ENCODE peak calls at places on chromosomes 2 and 18, in nine cellular contexts. M is Kasumi-1; P is effector CD4-positive, alpha-beta T cell; A is left lobe of liver; Y is activated T-helper 1 cell treated with Interleukin-2 at 50 U/mL for 16 hours; I is NCI-H510A treated with DMSO at 0.1 percent for 48 hours; E is activated CD4-positive, alpha-beta T cell treated with anti-CD3 and anti-CD28 coated beads for 1 hour; B is tibial nerve; U is T-helper 9 cell. X is an unnamed sample.

GRCh38 chr2:140734992-140735391 is 1395.8 kb downstream of the LRP1B start:
- DNase-seq in M (no peak), P (no peak), A (no peak), Y (no peak), I (no peak), E (no peak), B (no peak), U (no peak), X (no peak)

GRCh38 chr18:28834889-28835288 is 658.0 kb upstream of the CDH2 start:
- DNase-seq in M (no peak), P (no peak), A (no peak), Y (no peak), I (no peak), E (no peak), B (no peak), U (no peak), X (no peak)

GRCh38 chr2:65355190-65355831 is 77.1 kb downstream of the SPRED2 start:
- DNase-seq in M (no peak), P (no peak), A (no peak), Y (no peak), I (no peak), E (no peak), B (no peak), U (no peak), X (no peak)

GRCh38 chr2:144237845-144238637 is 281.9 kb downstream of the ZEB2 start:
- DNase-seq in M (peak), P (no peak), A (no peak), Y (no peak), I (peak), E (no peak), B (no peak), U (no peak), X (no peak)

GRCh38 chr2:49021170-49021743 is 133.1 kb downstream of the FSHR start:
- DNase-seq in M (no peak), P (no peak), A (no peak), Y (no peak), I (no peak), E (no peak), B (no peak), U (no peak), X (no peak)

GRCh38 chr2:69717902-69718301 is 24.0 kb upstream of the ANXA4 start:
- DNase-seq in M (no peak), P (no peak), A (no peak), Y (no peak), I (no peak), E (no peak), B (no peak), U (no peak), X (no peak)

GRCh38 chr2:21372654-21373053 is 248.9 kb downstream of the TDRD15 start:
- DNase-seq in M (peak), P (no peak), A (no peak), Y (no peak), I (no peak), E (no peak), B (no peak), U (no peak), X (no peak)

GRCh38 chr2:144983107-144983506 is 463.2 kb upstream of the ZEB2 start:
- DNase-seq in M (no peak), P (no peak), A (no peak), Y (no peak), I (no peak), E (no peak), B (no peak), U (no peak), X (no peak)

GRCh38 chr2:71552861-71553301 is 99.5 kb downstream of the DYSF start:
- DNase-seq in M (no peak), P (no peak), A (no peak), Y (no peak), I (no peak), E (no peak), B (no peak), U (no peak), X (no peak)

GRCh38 chr2:2828774-2829368 is 497.8 kb upstream of the MYT1L start:
- DNase-seq in M (no peak), P (no peak), A (peak), Y (no peak), I (no peak), E (peak), B (no peak), U (no peak), X (no peak)

GRCh38 chr2:72033636-72034035 is 114.0 kb downstream of the CYP26B1 start:
- DNase-seq in M (no peak), P (no peak), A (no peak), Y (no peak), I (no peak), E (no peak), B (no peak), U (no peak), X (no peak)

GRCh38 chr2:213787869-213788268 is 503.6 kb downstream of the SPAG16 start:
- DNase-seq in M (no peak), P (no peak), A (no peak), Y (no peak), I (no peak), E (no peak), B (no peak), U (no peak), X (no peak)

GRCh38 chr2:174438146-174438886 is 42.8 kb downstream of the SCRN3 start:
- DNase-seq in M (no peak), P (no peak), A (peak), Y (no peak), I (no peak), E (no peak), B (peak), U (no peak), X (peak)

GRCh38 chr18:80250740-80251364 is 3.5 kb upstream of the PARD6G start:
- DNase-seq in M (no peak), P (no peak), A (no peak), Y (no peak), I (no peak), E (no peak), B (no peak), U (no peak), X (no peak)

GRCh38 chr2:241813080-241813805 is 4.2 kb downstream of the NEU4 start:
- DNase-seq in M (no peak), P (no peak), A (peak), Y (no peak), I (no peak), E (no peak), B (peak), U (no peak), X (peak)

GRCh38 chr2:233492078-233492477 is 74.5 kb downstream of the USP40 start:
- DNase-seq in M (no peak), P (no peak), A (no peak), Y (no peak), I (no peak), E (no peak), B (no peak), U (no peak), X (no peak)

GRCh38 chr2:109080109-109080508 is 48.9 kb upstream of the SH3RF3 start:
- DNase-seq in M (no peak), P (no peak), A (peak), Y (no peak), I (no peak), E (no peak), B (no peak), U (no peak), X (no peak)

GRCh38 chr2:44778671-44779476 is 162.6 kb upstream of the SIX3 start:
- DNase-seq in M (peak), P (no peak), A (no peak), Y (no peak), I (no peak), E (no peak), B (no peak), U (no peak), X (no peak)

GRCh38 chr18:47882641-47883040 is 47.8 kb downstream of the SMAD2 start:
- DNase-seq in M (no peak), P (no peak), A (no peak), Y (no peak), I (no peak), E (no peak), B (no peak), U (no peak), X (no peak)

GRCh38 chr2:12717988-12718661 is 1.4 kb downstream of the TRIB2 start:
- DNase-seq in M (no peak), P (peak), A (no peak), Y (peak), I (peak), E (no peak), B (no peak), U (peak), X (no peak)

GRCh38 chr18:48719988-48720654 is 181.3 kb downstream of the CTIF start:
- DNase-seq in M (no peak), P (no peak), A (no peak), Y (no peak), I (no peak), E (no peak), B (no peak), U (no peak), X (no peak)

X was measured in right lobe of liver.